ENCODE peak calls at places on chromosomes 2 and 18, in eight cellular contexts. Q, P, W, K, O, T, A and X are unnamed samples.

GRCh38 chr2:237692601-237693079 is 65.3 kb downstream of the LRRFIP1 start:
- DNase-seq in Q (no peak), P (peak), W (peak), K (peak), O (no peak), T (peak), A (peak), X (peak)

GRCh38 chr2:12556762-12557161 is 160.0 kb upstream of the TRIB2 start:
- DNase-seq in Q (no peak), P (peak), W (no peak), K (peak), O (no peak), T (no peak), A (no peak), X (no peak)

GRCh38 chr18:3688682-3689081 is 238.7 kb downstream of the TGIF1 start:
- DNase-seq in Q (no peak), P (no peak), W (no peak), K (peak), O (peak), T (no peak), A (no peak), X (no peak)

GRCh38 chr2:127906206-127906926 is 20.6 kb upstream of the AMMECR1L start:
- DNase-seq in Q (no peak), P (no peak), W (no peak), K (no peak), O (no peak), T (no peak), A (peak), X (no peak)

GRCh38 chr2:68134120-68134519 is 23.6 kb upstream of the PNO1 start:
- DNase-seq in Q (no peak), P (no peak), W (no peak), K (no peak), O (no peak), T (no peak), A (no peak), X (no peak)

GRCh38 chr2:240964221-240964853 is 34.1 kb upstream of the SNED1 start:
- DNase-seq in Q (peak), P (peak), W (no peak), K (no peak), O (no peak), T (peak), A (peak), X (no peak)

GRCh38 chr2:120013569-120014223 is 819 bp downstream of the EPB41L5 start:
- DNase-seq in Q (no peak), P (no peak), W (peak), K (no peak), O (no peak), T (no peak), A (no peak), X (no peak)

GRCh38 chr2:15714609-15715008 is 122.9 kb downstream of the DDX1 start:
- DNase-seq in Q (no peak), P (no peak), W (no peak), K (no peak), O (no peak), T (no peak), A (no peak), X (no peak)

GRCh38 chr2:2260691-2261268 is 70.3 kb downstream of the MYT1L start:
- DNase-seq in Q (no peak), P (no peak), W (no peak), K (peak), O (no peak), T (no peak), A (peak), X (no peak)

GRCh38 chr2:109143214-109144187 is 14.5 kb downstream of the SH3RF3 start:
- DNase-seq in Q (no peak), P (no peak), W (no peak), K (no peak), O (no peak), T (no peak), A (no peak), X (no peak)

GRCh38 chr2:105800036-105800755 is 55.5 kb downstream of the NCK2 start:
- DNase-seq in Q (no peak), P (peak), W (no peak), K (no peak), O (peak), T (no peak), A (no peak), X (no peak)

GRCh38 chr18:56283346-56283745 is 355.0 kb downstream of the TXNL1 start:
- DNase-seq in Q (no peak), P (no peak), W (no peak), K (no peak), O (no peak), T (no peak), A (no peak), X (no peak)